ENCODE peak calls at places on chromosomes 6 and 20, in nine cellular contexts. L is HL-60, J is SK-N-SH, Z is GM12892, X is GM12891, H is stomach, C is GM23338, U is transverse colon, Q is K562. W is an unnamed sample.

GRCh38 chr6:141562801-141563763 is 569.6 kb upstream of the GJE1 start:
- DNase-seq in L (peak), J (peak), Z (peak), X (peak), H (peak), C (peak), U (peak), Q (peak), W (peak)

GRCh38 chr6:3660473-3660872 is 91.0 kb downstream of the PXDC1 start:
- DNase-seq in L (no peak), J (no peak), Z (no peak), X (no peak), H (no peak), C (no peak), U (no peak), Q (no peak), W (no peak)

GRCh38 chr20:4869290-4870193 is 131.8 kb downstream of the SLC23A2 start:
- DNase-seq in L (no peak), J (no peak), Z (no peak), X (no peak), H (no peak), C (peak), U (peak), Q (no peak), W (peak)

GRCh38 chr20:20568604-20569205 is 143.7 kb downstream of the RALGAPA2 start:
- DNase-seq in L (no peak), J (peak), Z (no peak), X (no peak), H (no peak), C (peak), U (no peak), Q (peak), W (no peak)

GRCh38 chr6:55174211-55175013 is at the start of gene HCRTR2:
- DNase-seq in L (no peak), J (peak), Z (no peak), X (no peak), H (no peak), C (peak), U (no peak), Q (no peak), W (no peak)

GRCh38 chr6:15464211-15464725 is 198.6 kb downstream of the DTNBP1 start:
- DNase-seq in L (peak), J (no peak), Z (no peak), X (no peak), H (peak), C (peak), U (peak), Q (peak), W (no peak)

GRCh38 chr6:25428758-25429317 is 149.7 kb downstream of the CARMIL1 start:
- DNase-seq in L (no peak), J (no peak), Z (no peak), X (no peak), H (no peak), C (peak), U (no peak), Q (no peak), W (no peak)

GRCh38 chr6:109902870-109903269 is 75.2 kb upstream of the GPR6 start:
- DNase-seq in L (no peak), J (no peak), Z (no peak), X (no peak), H (no peak), C (no peak), U (no peak), Q (no peak), W (no peak)

GRCh38 chr6:147586044-147586443 is 77.6 kb downstream of the SAMD5 start:
- DNase-seq in L (no peak), J (no peak), Z (no peak), X (no peak), H (no peak), C (no peak), U (peak), Q (no peak), W (no peak)

GRCh38 chr6:13378669-13379590 is 50.6 kb upstream of the TBC1D7 start:
- DNase-seq in L (no peak), J (no peak), Z (no peak), X (no peak), H (peak), C (peak), U (peak), Q (no peak), W (no peak)

GRCh38 chr6:130752292-130752691 is 74.9 kb upstream of the SMLR1 start:
- DNase-seq in L (no peak), J (no peak), Z (no peak), X (no peak), H (no peak), C (no peak), U (no peak), Q (no peak), W (no peak)

GRCh38 chr6:158900614-158901312 is 81.6 kb upstream of the EZR start:
- DNase-seq in L (no peak), J (no peak), Z (no peak), X (no peak), H (no peak), C (no peak), U (no peak), Q (no peak), W (no peak)

GRCh38 chr20:5353624-5354496 is 37.1 kb upstream of the PROKR2 start:
- DNase-seq in L (no peak), J (no peak), Z (no peak), X (no peak), H (no peak), C (no peak), U (no peak), Q (no peak), W (no peak)

GRCh38 chr20:24469116-24470030 is at the start of gene SYNDIG1:
- DNase-seq in L (no peak), J (peak), Z (no peak), X (no peak), H (no peak), C (peak), U (no peak), Q (no peak), W (no peak)

GRCh38 chr20:34179636-34180360 is 61.4 kb upstream of the ASIP start:
- DNase-seq in L (no peak), J (no peak), Z (no peak), X (no peak), H (no peak), C (no peak), U (no peak), Q (peak), W (peak)

GRCh38 chr6:130620338-130620781 is 206.8 kb upstream of the SMLR1 start:
- DNase-seq in L (no peak), J (no peak), Z (no peak), X (no peak), H (no peak), C (no peak), U (no peak), Q (no peak), W (no peak)

GRCh38 chr20:5928063-5928462 is 22.3 kb downstream of the TRMT6 start:
- DNase-seq in L (no peak), J (no peak), Z (no peak), X (no peak), H (no peak), C (no peak), U (no peak), Q (no peak), W (no peak)

DNA sequence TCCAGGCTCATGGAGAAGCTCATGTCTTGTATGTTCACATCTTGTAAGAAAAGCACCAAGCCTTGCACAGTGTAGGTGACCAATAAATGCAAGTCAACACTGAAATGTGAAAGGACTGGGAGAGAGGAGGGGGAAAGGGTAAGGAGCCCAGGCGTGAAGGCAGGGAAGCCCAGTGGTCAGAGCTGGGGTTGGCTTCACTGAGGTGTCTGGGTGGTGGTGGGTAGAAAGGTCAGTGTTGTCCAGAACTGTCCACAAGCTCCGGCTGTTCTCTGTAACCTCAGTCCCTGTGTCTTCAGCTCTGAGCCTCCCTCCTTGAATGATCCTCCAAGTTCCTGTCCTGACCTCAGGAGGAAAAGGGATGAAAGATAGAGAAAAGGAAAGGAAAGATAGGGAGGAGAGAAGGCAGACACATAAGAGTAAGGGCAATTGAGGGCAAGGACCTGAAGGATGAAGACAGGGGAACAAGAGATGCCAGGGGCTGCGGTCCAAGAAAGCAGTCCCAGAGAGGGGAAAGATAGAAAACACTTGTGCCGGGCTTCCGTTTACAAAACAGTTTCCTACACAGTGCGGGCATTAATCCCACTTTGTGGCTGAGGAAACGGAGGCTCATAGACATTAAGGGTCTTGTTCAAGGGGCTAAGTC is 2.4 kb upstream of the TNXB start:
- DNase-seq in L (no peak), J (no peak), Z (no peak), X (no peak), H (no peak), C (no peak), U (no peak), Q (no peak), W (no peak)
- TF ChIP-seq POLR2AphosphoS5 in L (no peak), J (no peak), Z (no peak), X (no peak), H (no peak), C (no peak), U (peak), Q (no peak), W (no peak)

GRCh38 chr6:113496157-113496556 is 361.0 kb upstream of the MARCKS start:
- DNase-seq in L (no peak), J (no peak), Z (no peak), X (no peak), H (no peak), C (no peak), U (no peak), Q (no peak), W (no peak)
- TF ChIP-seq POLR2AphosphoS5 in L (no peak), J (no peak), Z (no peak), X (no peak), H (no peak), C (no peak), U (no peak), Q (no peak), W (no peak)

GRCh38 chr6:47307362-47308222 is 2.1 kb downstream of the TNFRSF21 start:
- DNase-seq in L (no peak), J (no peak), Z (no peak), X (no peak), H (no peak), C (no peak), U (no peak), Q (no peak), W (no peak)

GRCh38 chr6:47310131-47310480 is 401 bp upstream of the TNFRSF21 start:
- DNase-seq in L (no peak), J (no peak), Z (no peak), X (no peak), H (no peak), C (no peak), U (no peak), Q (no peak), W (no peak)

GRCh38 chr6:47308223-47308567 is 1.5 kb downstream of the TNFRSF21 start:
- DNase-seq in L (no peak), J (no peak), Z (no peak), X (no peak), H (no peak), C (no peak), U (no peak), Q (no peak), W (no peak)

GRCh38 chr6:47308674-47309325 is 905 bp downstream of the TNFRSF21 start:
- DNase-seq in L (peak), J (peak), Z (peak), X (no peak), H (peak), C (peak), U (peak), Q (peak), W (peak)

GRCh38 chr6:47309326-47310130 is at the start of gene TNFRSF21:
- DNase-seq in L (peak), J (peak), Z (peak), X (peak), H (peak), C (peak), U (peak), Q (peak), W (peak)
- TF ChIP-seq POLR2AphosphoS5 in L (no peak), J (peak), Z (no peak), X (no peak), H (peak), C (peak), U (peak), Q (no peak), W (peak)

GRCh38 chr20:47606414-47607207 is 104.9 kb downstream of the NCOA3 start:
- DNase-seq in L (no peak), J (no peak), Z (no peak), X (no peak), H (no peak), C (no peak), U (no peak), Q (peak), W (no peak)
- TF ChIP-seq POLR2AphosphoS5 in L (no peak), J (no peak), Z (no peak), X (no peak), H (no peak), C (no peak), U (no peak), Q (no peak), W (no peak)